ENCODE peak calls at places on chromosomes 13 and 19, in eight cellular contexts. D is A673, V is sigmoid colon, Z is ovary, F is heart right ventricle, N is pancreas, T is mucosa of descending colon, B is cardiac muscle cell. R is an unnamed sample.

GRCh38 chr19:50358483-50359431 is 6.7 kb downstream of the NAPSA start:
- DNase-seq in F (peak; percentile 55), T (peak; percentile 55), V (peak; percentile 77), D (peak; percentile 90), Z (peak; percentile 83), N (peak; percentile 69), B (no peak), R (peak; percentile 57)

GRCh38 chr19:778910-779653 is 18.2 kb upstream of the PTBP1 start:
- DNase-seq in T (no peak), V (peak; percentile 84), Z (no peak), F (no peak), D (peak; percentile 68), N (no peak), B (no peak), R (peak; percentile 72)

GRCh38 chr13:44815507-44816074 is 173.7 kb downstream of the NUFIP1 start:
- DNase-seq in B (peak; percentile 18), Z (peak; percentile 39), N (peak; percentile 10), V (no peak), F (no peak), T (no peak), D (peak; percentile 52), R (peak; percentile 72)

GRCh38 chr19:17266026-17266425 is 1.2 kb upstream of the BABAM1 start:
- DNase-seq in T (no peak), F (no peak), V (no peak), N (no peak), D (no peak), B (no peak), Z (no peak), R (no peak)

GRCh38 chr19:3154957-3155736 is 19.3 kb downstream of the GNA15 start:
- DNase-seq in N (no peak), V (peak; percentile 77), T (peak; percentile 62), D (peak; percentile 94), Z (no peak), B (no peak), F (peak; percentile 92), R (peak; percentile 81)

GRCh38 chr19:1911098-1911497 is 5.9 kb downstream of the ADAT3 start:
- DNase-seq in D (no peak), T (no peak), N (no peak), B (no peak), V (no peak), F (no peak), Z (no peak), R (no peak)

GRCh38 chr19:15432018-15432494 is 13.3 kb upstream of the AKAP8L start:
- DNase-seq in D (no peak), V (peak; percentile 67), F (no peak), T (no peak), Z (no peak), N (no peak), B (peak; percentile 20), R (no peak)

GRCh38 chr13:73228546-73228945 is 169.7 kb downstream of the KLF5 start:
- DNase-seq in N (no peak), F (no peak), V (no peak), D (peak; percentile 5), Z (no peak), B (no peak), T (no peak), R (no peak)

GRCh38 chr19:919157-920050 is 2.3 kb downstream of the KISS1R start:
- DNase-seq in Z (no peak), N (no peak), T (peak; percentile 53), V (no peak), F (no peak), B (peak; percentile 39), D (peak; percentile 52), R (no peak)

GRCh38 chr13:41017744-41018582 is 1.2 kb downstream of the ELF1 start:
- DNase-seq in F (no peak), D (no peak), B (no peak), V (no peak), T (no peak), Z (no peak), N (no peak), R (no peak)

GRCh38 chr13:27339299-27339698 is 68.7 kb downstream of the RASL11A start:
- DNase-seq in Z (no peak), T (peak; percentile 68), D (peak; percentile 68), F (no peak), V (no peak), B (peak; percentile 54), N (no peak), R (no peak)

GRCh38 chr13:105969761-105970160 is 565.7 kb downstream of the EFNB2 start:
- DNase-seq in Z (no peak), D (no peak), F (no peak), T (no peak), N (no peak), B (no peak), V (no peak), R (no peak)

GRCh38 chr19:16303755-16304154 is 20.9 kb upstream of the KLF2 start:
- DNase-seq in N (no peak), F (no peak), Z (peak; percentile 72), B (no peak), D (no peak), V (peak; percentile 86), T (no peak), R (no peak)

GRCh38 chr19:13190781-13191540 is 40.8 kb downstream of the IER2 start:
- DNase-seq in T (peak; percentile 88), D (no peak), B (peak; percentile 30), V (no peak), F (no peak), N (peak; percentile 45), Z (no peak), R (no peak)

GRCh38 chr13:32323912-32324311 is 8.6 kb downstream of the BRCA2 start:
- DNase-seq in F (no peak), N (no peak), B (no peak), Z (no peak), V (no peak), T (no peak), D (no peak), R (no peak)

GRCh38 chr13:30832845-30833332 is 73.2 kb upstream of the MEDAG start:
- DNase-seq in V (no peak), N (peak; percentile 84), F (no peak), Z (peak; percentile 39), T (peak; percentile 94), D (peak; percentile 69), B (peak; percentile 75), R (no peak)
- TF ChIP-seq CTCF in V (no peak), N (no peak), F (no peak), Z (no peak), T (no peak), D (no peak), B (no peak), R (no peak)

GRCh38 chr19:8373867-8374813 is 10.2 kb downstream of the ANGPTL4 start:
- DNase-seq in D (no peak), V (peak; percentile 72), F (no peak), Z (no peak), N (peak; percentile 88), T (peak; percentile 61), B (no peak), R (no peak)
- H3K4me1 ChIP-seq in D (no peaks in the 10 kb centered on the region), V (no peaks in the 10 kb centered on the region), F (no peaks in the 10 kb centered on the region), Z (peaks cover 9% of the 10 kb centered on the region), N (no peaks in the 10 kb centered on the region), T (peaks cover 8% of the 10 kb centered on the region), B (no peaks in the 10 kb centered on the region), R (peaks cover 4% of the 10 kb centered on the region)

DNA sequence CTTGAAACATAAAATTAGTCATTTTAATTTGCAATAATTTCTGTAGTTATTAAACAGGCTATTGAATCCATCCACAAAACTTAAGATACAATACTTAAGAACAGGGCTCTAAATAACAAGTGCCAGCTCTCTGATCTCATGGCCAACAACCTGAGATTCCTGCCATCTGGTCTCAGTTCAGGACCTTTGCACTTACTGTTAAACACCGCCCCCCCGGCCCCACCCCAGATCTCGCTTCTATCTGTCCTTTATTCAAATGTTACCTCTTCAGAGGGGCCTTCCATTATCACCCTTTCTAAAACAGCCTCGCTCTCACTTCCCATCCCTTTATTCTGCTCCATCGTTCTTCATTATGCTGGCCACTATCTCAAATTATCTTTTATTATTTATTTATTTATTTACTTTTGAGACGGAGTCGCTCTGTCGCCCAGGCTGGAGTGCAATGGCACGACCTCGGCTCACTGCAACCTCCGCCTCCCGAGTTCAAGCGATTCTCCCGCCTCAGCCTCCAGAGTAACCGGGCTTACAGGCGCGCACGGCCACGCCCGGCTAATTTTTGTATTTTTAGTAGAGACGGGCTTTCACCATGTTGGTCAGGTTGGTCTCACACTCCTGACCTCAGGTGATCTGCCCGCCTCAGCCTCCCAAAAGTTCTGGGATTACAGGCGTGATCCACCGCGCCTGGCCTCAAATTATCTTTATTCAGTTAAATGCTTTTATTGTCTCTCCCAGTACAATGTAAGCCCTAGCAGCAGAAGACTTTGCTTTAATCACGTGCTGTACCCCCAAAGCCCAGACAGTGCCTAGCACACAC is 838 bp upstream of the SNRNP70 start:
- DNase-seq in F (no peak), V (no peak), N (peak; percentile 45), T (peak; percentile 38), Z (no peak), B (no peak), D (no peak), R (no peak)
- H3K4me3 ChIP-seq in F (no peak overlapping the region), V (peak overlapping the region; percentile 9), N (no peak overlapping the region), T (no peak overlapping the region), Z (peak overlapping the region; percentile 63), B (peak overlapping the region; percentile 13), D (peak overlapping the region; percentile 88), R (no peak overlapping the region)

DNA sequence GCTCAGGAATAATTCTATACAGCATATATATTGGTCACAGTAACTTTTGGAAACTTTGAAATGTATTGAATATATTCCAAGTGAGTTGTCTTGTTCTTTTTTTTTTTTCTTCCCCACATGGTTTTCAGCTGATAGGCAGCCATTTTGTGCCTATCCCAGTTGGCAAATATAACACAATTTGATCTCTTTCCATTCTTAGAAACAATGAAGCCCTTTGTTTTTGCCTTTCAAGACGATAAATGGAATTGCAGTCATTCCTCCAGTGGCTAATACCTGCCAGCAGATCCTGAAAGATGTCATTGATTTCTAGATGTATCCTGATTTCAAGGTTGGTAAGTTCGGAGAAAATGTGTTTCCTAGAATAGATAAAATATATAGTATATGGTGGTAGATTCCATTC is 951.1 kb upstream of the SLC10A2 start:
- DNase-seq in D (no peak), Z (no peak), F (no peak), B (no peak), V (no peak), N (no peak), T (no peak), R (no peak)
- TF ChIP-seq CTCF in D (no peak), Z (no peak), F (no peak), B (no peak), V (no peak), N (no peak), T (no peak), R (no peak)

GRCh38 chr19:46471778-46472543 is 598 bp upstream of the PNMA8A start:
- DNase-seq in T (no peak), F (no peak), N (no peak), Z (no peak), D (no peak), B (no peak), V (no peak), R (no peak)
- H3K4me1 ChIP-seq in T (no peaks in the 10 kb centered on the region), F (peaks cover 3% of the 10 kb centered on the region), N (peaks cover 5% of the 10 kb centered on the region), Z (peaks cover 8% of the 10 kb centered on the region), D (peaks cover 13% of the 10 kb centered on the region), B (peaks cover 13% of the 10 kb centered on the region), V (peaks cover 12% of the 10 kb centered on the region), R (no peaks in the 10 kb centered on the region)

DNA sequence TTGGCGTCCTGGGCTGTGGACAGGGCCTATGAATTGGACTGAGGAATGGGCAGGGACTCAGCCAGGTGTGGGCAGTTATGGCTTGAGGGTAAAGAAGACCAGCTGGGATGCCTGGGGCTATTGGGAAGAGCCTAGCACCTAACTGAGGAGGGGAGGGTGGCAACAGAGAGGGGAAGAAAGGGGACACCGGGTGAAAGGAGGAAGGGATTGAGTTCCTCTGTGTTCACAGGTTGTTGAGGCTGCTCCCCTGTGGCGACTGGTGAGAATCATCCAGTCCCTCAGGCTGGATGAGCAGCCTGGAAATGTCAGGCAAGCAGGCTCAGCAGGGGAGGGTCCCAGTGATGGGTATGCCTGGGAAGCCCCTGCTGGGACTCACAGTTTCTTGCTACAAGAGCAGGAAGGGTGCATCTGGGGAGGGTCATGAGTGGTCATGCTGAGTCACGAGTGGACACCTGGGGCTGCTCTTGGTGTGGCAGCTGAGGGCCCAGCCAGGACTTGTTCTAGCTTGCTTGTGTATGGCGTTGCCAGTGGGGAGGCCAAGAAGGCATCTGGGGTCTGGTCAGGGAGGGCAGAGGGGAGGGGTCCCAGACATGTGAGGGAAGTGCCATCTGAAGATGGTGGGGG is 1.4 kb downstream of the ZNF324 start:
- DNase-seq in V (no peak), F (no peak), B (no peak), T (no peak), N (no peak), D (no peak), Z (no peak), R (no peak)
- H3K4me3 ChIP-seq in V (no peak overlapping the region), F (no peak overlapping the region), B (no peak overlapping the region), T (no peak overlapping the region), N (no peak overlapping the region), D (peak overlapping the region; percentile 19), Z (no peak overlapping the region), R (peak overlapping the region; percentile 25)

R was measured in lung.